ENCODE peak calls at places on chromosomes 2 and 18, in five cellular contexts. One of them, this sample, is unnamed. For H3K36me3, the result is how much of the 10 kb centered on the place peaks cover.

GRCh38 chr2:99545066-99545465 is 55.2 kb upstream of the REV1 start:
- DNase-seq in heart right ventricle: no peak
- DNase-seq in psoas muscle: no peak
- DNase-seq in prostate gland: no peak
- DNase-seq in SK-N-SH: no peak
- DNase-seq in this sample: no peak

GRCh38 chr18:42758851-42759250 is 356.6 kb downstream of the RIT2 start:
- DNase-seq in heart right ventricle: no peak
- DNase-seq in prostate gland: no peak
- DNase-seq in SK-N-SH: no peak
- DNase-seq in psoas muscle: no peak
- DNase-seq in this sample: no peak

GRCh38 chr2:226792155-226792871 is 7.3 kb downstream of the IRS1 start:
- DNase-seq in psoas muscle: no peak
- DNase-seq in prostate gland: no peak
- DNase-seq in SK-N-SH: peak
- DNase-seq in heart right ventricle: no peak
- DNase-seq in this sample: no peak

GRCh38 chr2:28438532-28439063 is 45.9 kb downstream of the FOSL2 start:
- DNase-seq in SK-N-SH: no peak
- DNase-seq in prostate gland: no peak
- DNase-seq in psoas muscle: no peak
- DNase-seq in heart right ventricle: no peak
- DNase-seq in this sample: no peak

GRCh38 chr2:86037141-86037794 is 68.4 kb downstream of the POLR1A start:
- DNase-seq in prostate gland: no peak
- DNase-seq in SK-N-SH: no peak
- DNase-seq in heart right ventricle: peak
- DNase-seq in psoas muscle: peak
- DNase-seq in this sample: peak

GRCh38 chr2:64936809-64937208 is 52.4 kb upstream of the SLC1A4 start:
- DNase-seq in heart right ventricle: no peak
- DNase-seq in psoas muscle: no peak
- DNase-seq in SK-N-SH: no peak
- DNase-seq in prostate gland: no peak
- DNase-seq in this sample: no peak

GRCh38 chr2:85734942-85735608 is 18.7 kb upstream of the ATOH8 start:
- DNase-seq in prostate gland: no peak
- DNase-seq in heart right ventricle: no peak
- DNase-seq in SK-N-SH: no peak
- DNase-seq in psoas muscle: peak
- DNase-seq in this sample: no peak

GRCh38 chr2:10973766-10974165 is 62.0 kb downstream of the KCNF1 start:
- DNase-seq in SK-N-SH: no peak
- DNase-seq in heart right ventricle: no peak
- DNase-seq in psoas muscle: no peak
- DNase-seq in prostate gland: no peak
- DNase-seq in this sample: no peak

GRCh38 chr2:140376686-140377085 is 1596.5 kb upstream of the NXPH2 start:
- DNase-seq in prostate gland: no peak
- DNase-seq in heart right ventricle: no peak
- DNase-seq in psoas muscle: no peak
- DNase-seq in SK-N-SH: no peak
- DNase-seq in this sample: no peak

GRCh38 chr18:25725461-25725860 is 365.0 kb downstream of the SS18 start:
- DNase-seq in prostate gland: no peak
- DNase-seq in heart right ventricle: no peak
- DNase-seq in psoas muscle: no peak
- DNase-seq in SK-N-SH: no peak
- DNase-seq in this sample: no peak

GRCh38 chr2:109396338-109397180 is 217.2 kb downstream of the SEPTIN10 start:
- DNase-seq in SK-N-SH: no peak
- DNase-seq in psoas muscle: no peak
- DNase-seq in heart right ventricle: no peak
- DNase-seq in prostate gland: no peak
- DNase-seq in this sample: no peak

GRCh38 chr2:239262484-239263230 is 138.2 kb downstream of the HDAC4 start:
- DNase-seq in prostate gland: no peak
- DNase-seq in heart right ventricle: no peak
- DNase-seq in psoas muscle: no peak
- DNase-seq in SK-N-SH: peak
- DNase-seq in this sample: peak

GRCh38 chr18:54740146-54740844 is 88.0 kb upstream of the RAB27B start:
- DNase-seq in prostate gland: no peak
- DNase-seq in psoas muscle: no peak
- DNase-seq in heart right ventricle: no peak
- DNase-seq in SK-N-SH: no peak
- DNase-seq in this sample: no peak

GRCh38 chr2:237691908-237692600 is 64.7 kb downstream of the LRRFIP1 start:
- DNase-seq in SK-N-SH: peak
- DNase-seq in psoas muscle: peak
- DNase-seq in heart right ventricle: peak
- DNase-seq in prostate gland: peak
- DNase-seq in this sample: peak
- TF ChIP-seq CTCF in SK-N-SH: no peak
- TF ChIP-seq CTCF in psoas muscle: no peak
- TF ChIP-seq CTCF in heart right ventricle: no peak
- TF ChIP-seq CTCF in prostate gland: no peak
- TF ChIP-seq CTCF in this sample: no peak

GRCh38 chr18:48933578-48934399 is 17.0 kb downstream of the SMAD7 start:
- DNase-seq in heart right ventricle: no peak
- DNase-seq in SK-N-SH: no peak
- DNase-seq in psoas muscle: no peak
- DNase-seq in prostate gland: no peak
- DNase-seq in this sample: no peak
- H3K36me3 ChIP-seq in heart right ventricle: under half
- H3K36me3 ChIP-seq in SK-N-SH: under half
- H3K36me3 ChIP-seq in psoas muscle: under half
- H3K36me3 ChIP-seq in prostate gland: under half
- H3K36me3 ChIP-seq in this sample: under half

GRCh38 chr2:105600949-105601708 is 143.6 kb upstream of the NCK2 start:
- DNase-seq in prostate gland: no peak
- DNase-seq in SK-N-SH: no peak
- DNase-seq in heart right ventricle: no peak
- DNase-seq in psoas muscle: no peak
- DNase-seq in this sample: no peak

GRCh38 chr2:105607920-105608504 is 136.7 kb upstream of the NCK2 start:
- DNase-seq in psoas muscle: no peak
- DNase-seq in heart right ventricle: no peak
- DNase-seq in SK-N-SH: no peak
- DNase-seq in prostate gland: no peak
- DNase-seq in this sample: no peak

GRCh38 chr2:105600602-105600948 is 144.1 kb upstream of the NCK2 start:
- DNase-seq in psoas muscle: no peak
- DNase-seq in heart right ventricle: no peak
- DNase-seq in prostate gland: no peak
- DNase-seq in SK-N-SH: no peak
- DNase-seq in this sample: no peak

GRCh38 chr2:105606081-105606480 is 138.6 kb upstream of the NCK2 start:
- DNase-seq in SK-N-SH: no peak
- DNase-seq in heart right ventricle: no peak
- DNase-seq in psoas muscle: no peak
- DNase-seq in prostate gland: no peak
- DNase-seq in this sample: no peak

GRCh38 chr2:105604938-105605337 is 139.8 kb upstream of the NCK2 start:
- DNase-seq in psoas muscle: no peak
- DNase-seq in heart right ventricle: no peak
- DNase-seq in SK-N-SH: no peak
- DNase-seq in prostate gland: peak
- DNase-seq in this sample: no peak
- H3K27ac ChIP-seq in psoas muscle: no peak
- H3K27ac ChIP-seq in heart right ventricle: peak
- H3K27ac ChIP-seq in SK-N-SH: no peak
- H3K27ac ChIP-seq in prostate gland: no peak
- H3K27ac ChIP-seq in this sample: no peak

GRCh38 chr2:8659092-8659734 is 22.6 kb upstream of the ID2 start:
- DNase-seq in psoas muscle: no peak
- DNase-seq in SK-N-SH: peak
- DNase-seq in prostate gland: no peak
- DNase-seq in heart right ventricle: no peak
- DNase-seq in this sample: no peak
- TF ChIP-seq CTCF in psoas muscle: no peak
- TF ChIP-seq CTCF in SK-N-SH: no peak
- TF ChIP-seq CTCF in prostate gland: no peak
- TF ChIP-seq CTCF in heart right ventricle: no peak
- TF ChIP-seq CTCF in this sample: no peak

GRCh38 chr18:58390399-58390798 is 238.5 kb downstream of the ALPK2 start:
- DNase-seq in prostate gland: no peak
- DNase-seq in SK-N-SH: no peak
- DNase-seq in psoas muscle: peak
- DNase-seq in heart right ventricle: no peak
- DNase-seq in this sample: no peak
- H3K36me3 ChIP-seq in prostate gland: under half
- H3K36me3 ChIP-seq in SK-N-SH: under half
- H3K36me3 ChIP-seq in psoas muscle: half or more
- H3K36me3 ChIP-seq in heart right ventricle: half or more
- H3K36me3 ChIP-seq in this sample: half or more

DNA sequence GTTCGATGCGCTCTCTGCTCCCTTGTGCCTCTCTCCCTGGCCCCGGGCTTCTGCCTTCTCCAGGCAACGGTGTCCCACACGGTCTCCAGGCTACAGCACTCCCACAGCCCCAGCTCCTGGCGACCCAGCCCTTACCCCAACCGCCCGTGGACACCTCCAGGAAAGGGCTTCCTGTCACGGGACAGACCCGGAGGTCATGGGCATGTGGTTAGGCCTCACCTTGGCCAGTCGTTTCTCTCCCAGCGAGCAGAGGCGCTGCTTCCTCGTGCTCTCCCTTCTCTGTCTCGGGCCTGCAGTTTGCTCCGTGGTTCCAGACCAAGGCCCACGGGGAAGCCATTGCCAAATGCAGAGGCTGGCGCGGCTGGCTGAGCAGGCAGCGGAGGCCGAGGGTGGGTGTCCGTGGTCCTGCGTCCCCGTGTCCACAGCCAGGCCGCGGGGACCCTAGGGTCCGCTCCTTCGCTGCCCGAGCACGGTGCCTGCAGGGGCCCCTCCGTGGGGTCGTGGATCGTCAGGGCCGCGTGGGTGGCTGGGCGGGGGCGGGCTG is 61.0 kb upstream of the IL1RL1 start:
- DNase-seq in heart right ventricle: no peak
- DNase-seq in psoas muscle: peak
- DNase-seq in SK-N-SH: no peak
- DNase-seq in prostate gland: no peak
- DNase-seq in this sample: no peak
- H3K27ac ChIP-seq in heart right ventricle: no peak
- H3K27ac ChIP-seq in psoas muscle: no peak
- H3K27ac ChIP-seq in SK-N-SH: no peak
- H3K27ac ChIP-seq in prostate gland: no peak
- H3K27ac ChIP-seq in this sample: no peak

This sample was measured in pancreas.